ENCODE peak calls at places on chromosomes 11 and 22, in nine cellular contexts. One of them, this sample, is unnamed.

GRCh38 chr11:3155691-3156258 is 9.3 kb downstream of the OSBPL5 start:
- DNase-seq in naive B cell: no peak
- DNase-seq in Peyer's patch: no peak
- DNase-seq in WTC11: no peak
- DNase-seq in AG20443: peak
- DNase-seq in DMS 273 treated with DMSO at 0.1 percent for 48 hours: no peak
- DNase-seq in NCI-H1417: no peak
- DNase-seq in NCI-H1092 treated with DMSO at 0.1 percent for 48 hours: no peak
- DNase-seq in EL: peak
- DNase-seq in this sample: no peak

GRCh38 chr22:26589367-26589844 is 526 bp downstream of the TPST2 start:
- DNase-seq in naive B cell: peak
- DNase-seq in Peyer's patch: peak
- DNase-seq in WTC11: peak
- DNase-seq in AG20443: peak
- DNase-seq in DMS 273 treated with DMSO at 0.1 percent for 48 hours: no peak
- DNase-seq in NCI-H1417: no peak
- DNase-seq in NCI-H1092 treated with DMSO at 0.1 percent for 48 hours: no peak
- DNase-seq in EL: peak
- DNase-seq in this sample: no peak

GRCh38 chr11:65251476-65251875 is 10.3 kb upstream of the POLA2 start:
- DNase-seq in naive B cell: no peak
- DNase-seq in Peyer's patch: no peak
- DNase-seq in WTC11: no peak
- DNase-seq in AG20443: peak
- DNase-seq in DMS 273 treated with DMSO at 0.1 percent for 48 hours: no peak
- DNase-seq in NCI-H1417: no peak
- DNase-seq in NCI-H1092 treated with DMSO at 0.1 percent for 48 hours: no peak
- DNase-seq in EL: no peak
- DNase-seq in this sample: no peak

GRCh38 chr11:116913000-116913399 is 75.6 kb upstream of the APOA1 start:
- DNase-seq in naive B cell: no peak
- DNase-seq in Peyer's patch: no peak
- DNase-seq in WTC11: no peak
- DNase-seq in AG20443: peak
- DNase-seq in DMS 273 treated with DMSO at 0.1 percent for 48 hours: no peak
- DNase-seq in NCI-H1417: no peak
- DNase-seq in NCI-H1092 treated with DMSO at 0.1 percent for 48 hours: no peak
- DNase-seq in EL: peak
- DNase-seq in this sample: no peak

GRCh38 chr11:65912840-65913239 is 6.0 kb downstream of the C11orf68 start:
- DNase-seq in naive B cell: no peak
- DNase-seq in Peyer's patch: no peak
- DNase-seq in WTC11: no peak
- DNase-seq in AG20443: peak
- DNase-seq in DMS 273 treated with DMSO at 0.1 percent for 48 hours: no peak
- DNase-seq in NCI-H1417: no peak
- DNase-seq in NCI-H1092 treated with DMSO at 0.1 percent for 48 hours: no peak
- DNase-seq in EL: peak
- DNase-seq in this sample: peak

GRCh38 chr11:37320921-37321320 is 722.9 kb upstream of the RAG2 start:
- DNase-seq in naive B cell: no peak
- DNase-seq in Peyer's patch: no peak
- DNase-seq in WTC11: no peak
- DNase-seq in AG20443: no peak
- DNase-seq in DMS 273 treated with DMSO at 0.1 percent for 48 hours: no peak
- DNase-seq in NCI-H1417: no peak
- DNase-seq in NCI-H1092 treated with DMSO at 0.1 percent for 48 hours: no peak
- DNase-seq in EL: peak
- DNase-seq in this sample: no peak

GRCh38 chr11:66228521-66228920 is 39.9 kb upstream of the RAB1B start:
- DNase-seq in naive B cell: no peak
- DNase-seq in Peyer's patch: no peak
- DNase-seq in WTC11: peak
- DNase-seq in AG20443: no peak
- DNase-seq in DMS 273 treated with DMSO at 0.1 percent for 48 hours: no peak
- DNase-seq in NCI-H1417: no peak
- DNase-seq in NCI-H1092 treated with DMSO at 0.1 percent for 48 hours: no peak
- DNase-seq in EL: no peak
- DNase-seq in this sample: no peak

GRCh38 chr11:76551400-76551799 is 106.6 kb downstream of the EMSY start:
- DNase-seq in naive B cell: peak
- DNase-seq in Peyer's patch: no peak
- DNase-seq in WTC11: no peak
- DNase-seq in AG20443: no peak
- DNase-seq in DMS 273 treated with DMSO at 0.1 percent for 48 hours: no peak
- DNase-seq in NCI-H1417: no peak
- DNase-seq in NCI-H1092 treated with DMSO at 0.1 percent for 48 hours: peak
- DNase-seq in EL: no peak
- DNase-seq in this sample: no peak

GRCh38 chr11:62443390-62444201 is 24.8 kb downstream of the SCGB1A1 start:
- DNase-seq in naive B cell: peak
- DNase-seq in Peyer's patch: no peak
- DNase-seq in WTC11: no peak
- DNase-seq in AG20443: peak
- DNase-seq in DMS 273 treated with DMSO at 0.1 percent for 48 hours: no peak
- DNase-seq in NCI-H1417: no peak
- DNase-seq in NCI-H1092 treated with DMSO at 0.1 percent for 48 hours: no peak
- DNase-seq in EL: peak
- DNase-seq in this sample: no peak

GRCh38 chr11:2805388-2806057 is 80.1 kb downstream of the CDKN1C start:
- DNase-seq in naive B cell: no peak
- DNase-seq in Peyer's patch: no peak
- DNase-seq in WTC11: peak
- DNase-seq in AG20443: no peak
- DNase-seq in DMS 273 treated with DMSO at 0.1 percent for 48 hours: no peak
- DNase-seq in NCI-H1417: no peak
- DNase-seq in NCI-H1092 treated with DMSO at 0.1 percent for 48 hours: no peak
- DNase-seq in EL: no peak
- DNase-seq in this sample: no peak

GRCh38 chr11:63614136-63614664 is at the start of gene PLAAT3:
- DNase-seq in naive B cell: no peak
- DNase-seq in Peyer's patch: peak
- DNase-seq in WTC11: peak
- DNase-seq in AG20443: peak
- DNase-seq in DMS 273 treated with DMSO at 0.1 percent for 48 hours: peak
- DNase-seq in NCI-H1417: peak
- DNase-seq in NCI-H1092 treated with DMSO at 0.1 percent for 48 hours: peak
- DNase-seq in EL: peak
- DNase-seq in this sample: peak

GRCh38 chr22:29767289-29768051 is at the start of gene UQCR10:
- DNase-seq in naive B cell: peak
- DNase-seq in Peyer's patch: peak
- DNase-seq in WTC11: peak
- DNase-seq in AG20443: peak
- DNase-seq in DMS 273 treated with DMSO at 0.1 percent for 48 hours: peak
- DNase-seq in NCI-H1417: peak
- DNase-seq in NCI-H1092 treated with DMSO at 0.1 percent for 48 hours: peak
- DNase-seq in EL: peak
- DNase-seq in this sample: peak

GRCh38 chr22:32043391-32043790 is 330 bp downstream of the SLC5A1 start:
- DNase-seq in naive B cell: no peak
- DNase-seq in Peyer's patch: no peak
- DNase-seq in WTC11: no peak
- DNase-seq in AG20443: no peak
- DNase-seq in DMS 273 treated with DMSO at 0.1 percent for 48 hours: no peak
- DNase-seq in NCI-H1417: peak
- DNase-seq in NCI-H1092 treated with DMSO at 0.1 percent for 48 hours: no peak
- DNase-seq in EL: no peak
- DNase-seq in this sample: no peak

GRCh38 chr11:125591659-125592304 is 870 bp upstream of the STT3A start:
- DNase-seq in naive B cell: peak
- DNase-seq in Peyer's patch: peak
- DNase-seq in WTC11: peak
- DNase-seq in AG20443: peak
- DNase-seq in DMS 273 treated with DMSO at 0.1 percent for 48 hours: no peak
- DNase-seq in NCI-H1417: peak
- DNase-seq in NCI-H1092 treated with DMSO at 0.1 percent for 48 hours: no peak
- DNase-seq in EL: peak
- DNase-seq in this sample: peak

GRCh38 chr11:69411257-69411924 is 70.1 kb upstream of the LINC01488 start:
- DNase-seq in naive B cell: no peak
- DNase-seq in Peyer's patch: no peak
- DNase-seq in WTC11: no peak
- DNase-seq in AG20443: no peak
- DNase-seq in DMS 273 treated with DMSO at 0.1 percent for 48 hours: no peak
- DNase-seq in NCI-H1417: no peak
- DNase-seq in NCI-H1092 treated with DMSO at 0.1 percent for 48 hours: no peak
- DNase-seq in EL: no peak
- DNase-seq in this sample: no peak

GRCh38 chr11:19951558-19952083 is 208.7 kb downstream of the DBX1 start:
- DNase-seq in naive B cell: peak
- DNase-seq in Peyer's patch: no peak
- DNase-seq in WTC11: no peak
- DNase-seq in AG20443: peak
- DNase-seq in DMS 273 treated with DMSO at 0.1 percent for 48 hours: peak
- DNase-seq in NCI-H1417: peak
- DNase-seq in NCI-H1092 treated with DMSO at 0.1 percent for 48 hours: peak
- DNase-seq in EL: peak
- DNase-seq in this sample: peak

GRCh38 chr11:97751405-97751804 is 1269.3 kb upstream of the CNTN5 start:
- DNase-seq in naive B cell: no peak
- DNase-seq in Peyer's patch: no peak
- DNase-seq in WTC11: no peak
- DNase-seq in AG20443: no peak
- DNase-seq in DMS 273 treated with DMSO at 0.1 percent for 48 hours: no peak
- DNase-seq in NCI-H1417: peak
- DNase-seq in NCI-H1092 treated with DMSO at 0.1 percent for 48 hours: peak
- DNase-seq in EL: no peak
- DNase-seq in this sample: no peak

GRCh38 chr22:37183432-37184379 is 4.3 kb downstream of the C1QTNF6 start:
- DNase-seq in naive B cell: no peak
- DNase-seq in Peyer's patch: peak
- DNase-seq in WTC11: no peak
- DNase-seq in AG20443: no peak
- DNase-seq in DMS 273 treated with DMSO at 0.1 percent for 48 hours: no peak
- DNase-seq in NCI-H1417: no peak
- DNase-seq in NCI-H1092 treated with DMSO at 0.1 percent for 48 hours: no peak
- DNase-seq in EL: no peak
- DNase-seq in this sample: no peak

GRCh38 chr11:47551086-47551485 is 1.8 kb downstream of the CELF1 start:
- DNase-seq in naive B cell: no peak
- DNase-seq in Peyer's patch: no peak
- DNase-seq in WTC11: no peak
- DNase-seq in AG20443: no peak
- DNase-seq in DMS 273 treated with DMSO at 0.1 percent for 48 hours: no peak
- DNase-seq in NCI-H1417: no peak
- DNase-seq in NCI-H1092 treated with DMSO at 0.1 percent for 48 hours: no peak
- DNase-seq in EL: peak
- DNase-seq in this sample: peak

GRCh38 chr11:33444835-33445594 is 187.8 kb downstream of the HIPK3 start:
- DNase-seq in naive B cell: no peak
- DNase-seq in Peyer's patch: no peak
- DNase-seq in WTC11: no peak
- DNase-seq in AG20443: no peak
- DNase-seq in DMS 273 treated with DMSO at 0.1 percent for 48 hours: no peak
- DNase-seq in NCI-H1417: no peak
- DNase-seq in NCI-H1092 treated with DMSO at 0.1 percent for 48 hours: no peak
- DNase-seq in EL: peak
- DNase-seq in this sample: no peak

GRCh38 chr11:105524286-105524685 is 85.6 kb upstream of the GRIA4 start:
- DNase-seq in naive B cell: no peak
- DNase-seq in Peyer's patch: no peak
- DNase-seq in WTC11: no peak
- DNase-seq in AG20443: no peak
- DNase-seq in DMS 273 treated with DMSO at 0.1 percent for 48 hours: no peak
- DNase-seq in NCI-H1417: peak
- DNase-seq in NCI-H1092 treated with DMSO at 0.1 percent for 48 hours: no peak
- DNase-seq in EL: no peak
- DNase-seq in this sample: no peak

GRCh38 chr22:47154621-47155081 is 392.2 kb downstream of the TBC1D22A start:
- DNase-seq in naive B cell: no peak
- DNase-seq in Peyer's patch: no peak
- DNase-seq in WTC11: no peak
- DNase-seq in AG20443: peak
- DNase-seq in DMS 273 treated with DMSO at 0.1 percent for 48 hours: no peak
- DNase-seq in NCI-H1417: no peak
- DNase-seq in NCI-H1092 treated with DMSO at 0.1 percent for 48 hours: no peak
- DNase-seq in EL: peak
- DNase-seq in this sample: peak

GRCh38 chr11:41201156-41201555 is 258.3 kb downstream of the LRRC4C start:
- DNase-seq in naive B cell: no peak
- DNase-seq in Peyer's patch: no peak
- DNase-seq in WTC11: peak
- DNase-seq in AG20443: no peak
- DNase-seq in DMS 273 treated with DMSO at 0.1 percent for 48 hours: no peak
- DNase-seq in NCI-H1417: peak
- DNase-seq in NCI-H1092 treated with DMSO at 0.1 percent for 48 hours: peak
- DNase-seq in EL: peak
- DNase-seq in this sample: no peak

GRCh38 chr11:31987118-31988005 is 103.5 kb upstream of the RCN1 start:
- DNase-seq in naive B cell: no peak
- DNase-seq in Peyer's patch: no peak
- DNase-seq in WTC11: peak
- DNase-seq in AG20443: peak
- DNase-seq in DMS 273 treated with DMSO at 0.1 percent for 48 hours: peak
- DNase-seq in NCI-H1417: peak
- DNase-seq in NCI-H1092 treated with DMSO at 0.1 percent for 48 hours: no peak
- DNase-seq in EL: no peak
- DNase-seq in this sample: no peak

GRCh38 chr11:47565340-47566165 is at the start of gene PTPMT1:
- DNase-seq in naive B cell: peak
- DNase-seq in Peyer's patch: peak
- DNase-seq in WTC11: peak
- DNase-seq in AG20443: peak
- DNase-seq in DMS 273 treated with DMSO at 0.1 percent for 48 hours: peak
- DNase-seq in NCI-H1417: peak
- DNase-seq in NCI-H1092 treated with DMSO at 0.1 percent for 48 hours: peak
- DNase-seq in EL: peak
- DNase-seq in this sample: peak

GRCh38 chr11:65487467-65488272 is 11.2 kb upstream of the MALAT1 start:
- DNase-seq in naive B cell: no peak
- DNase-seq in Peyer's patch: peak
- DNase-seq in WTC11: peak
- DNase-seq in AG20443: peak
- DNase-seq in DMS 273 treated with DMSO at 0.1 percent for 48 hours: peak
- DNase-seq in NCI-H1417: peak
- DNase-seq in NCI-H1092 treated with DMSO at 0.1 percent for 48 hours: peak
- DNase-seq in EL: peak
- DNase-seq in this sample: peak

GRCh38 chr11:2951235-2952110 is 22.3 kb upstream of the PHLDA2 start:
- DNase-seq in naive B cell: no peak
- DNase-seq in Peyer's patch: no peak
- DNase-seq in WTC11: no peak
- DNase-seq in AG20443: peak
- DNase-seq in DMS 273 treated with DMSO at 0.1 percent for 48 hours: no peak
- DNase-seq in NCI-H1417: no peak
- DNase-seq in NCI-H1092 treated with DMSO at 0.1 percent for 48 hours: no peak
- DNase-seq in EL: peak
- DNase-seq in this sample: peak

GRCh38 chr11:17407575-17407974 is 19.1 kb upstream of the KCNJ11 start:
- DNase-seq in naive B cell: no peak
- DNase-seq in Peyer's patch: peak
- DNase-seq in WTC11: no peak
- DNase-seq in AG20443: no peak
- DNase-seq in DMS 273 treated with DMSO at 0.1 percent for 48 hours: no peak
- DNase-seq in NCI-H1417: no peak
- DNase-seq in NCI-H1092 treated with DMSO at 0.1 percent for 48 hours: no peak
- DNase-seq in EL: no peak
- DNase-seq in this sample: no peak